ENCODE peak calls at places on chromosomes 6 and 20, in nine cellular contexts. T is hepatic stellate cell; H is Peyer's patch; G is SJSA1; Q is AG08395; M is stimulated activated CD4-positive, alpha-beta T cell treated with anti-CD3 and anti-CD28 coated beads, Interleukin-1b, Interleukin-23, amount 100 ng/mL, for 1 hour; E is NCI-H1105; K is pons; Y is Caki2. R is an unnamed sample.

GRCh38 chr6:75296811-75297779 is 12.5 kb upstream of the TMEM30A start:
- DNase-seq in H (no peak), G (no peak), Q (peak), Y (no peak), E (peak), M (no peak), T (peak), K (peak), R (no peak)

GRCh38 chr6:122779672-122780066 is at the start of gene FABP7:
- DNase-seq in Y (no peak), H (no peak), T (no peak), E (no peak), G (no peak), K (no peak), M (no peak), Q (no peak), R (no peak)

GRCh38 chr20:55200317-55200716 is 724.9 kb downstream of the DOK5 start:
- DNase-seq in M (no peak), E (no peak), H (no peak), G (no peak), Q (no peak), Y (no peak), K (no peak), T (no peak), R (no peak)

GRCh38 chr6:148747145-148747492 is 289 bp downstream of the UST start:
- DNase-seq in M (no peak), Q (peak), K (no peak), H (peak), Y (no peak), T (peak), E (peak), G (peak), R (peak)

GRCh38 chr6:89694428-89694827 is 55.9 kb upstream of the LYRM2 start:
- DNase-seq in E (no peak), Q (no peak), K (no peak), T (no peak), M (no peak), Y (no peak), G (no peak), H (no peak), R (no peak)

GRCh38 chr6:16239090-16239797 is 857 bp downstream of the GMPR start:
- DNase-seq in Q (peak), Y (no peak), H (peak), G (no peak), K (no peak), T (peak), M (no peak), E (no peak), R (no peak)

GRCh38 chr6:91653324-91653723 is 1066.5 kb upstream of the MAP3K7 start:
- DNase-seq in E (no peak), K (no peak), T (no peak), Q (no peak), Y (no peak), H (no peak), M (no peak), G (no peak), R (no peak)

GRCh38 chr20:58154106-58154505 is 74.3 kb downstream of the ANKRD60 start:
- DNase-seq in G (no peak), M (no peak), E (no peak), Y (no peak), K (no peak), T (no peak), H (no peak), Q (no peak), R (no peak)

GRCh38 chr6:54846243-54846856 is at the start of gene FAM83B:
- DNase-seq in M (no peak), K (no peak), Q (no peak), T (no peak), Y (no peak), H (peak), G (no peak), E (peak), R (peak)

GRCh38 chr6:117624869-117625481 is 22.7 kb upstream of the GOPC start:
- DNase-seq in H (no peak), G (no peak), M (no peak), E (peak), Q (no peak), Y (no peak), T (no peak), K (no peak), R (no peak)

GRCh38 chr6:17962436-17963031 is 24.9 kb downstream of the KIF13A start:
- DNase-seq in K (no peak), M (no peak), G (peak), H (peak), T (peak), E (no peak), Y (no peak), Q (peak), R (no peak)

GRCh38 chr20:32582659-32583580 is 2.2 kb downstream of the NOL4L start:
- DNase-seq in Y (no peak), T (no peak), G (no peak), H (peak), E (no peak), K (peak), M (no peak), Q (no peak), R (no peak)

GRCh38 chr20:16481977-16482376 is 91.3 kb downstream of the KIF16B start:
- DNase-seq in K (no peak), H (no peak), G (no peak), E (no peak), Y (no peak), Q (no peak), M (no peak), T (no peak), R (no peak)

GRCh38 chr6:125307150-125307838 is 5.5 kb upstream of the HDDC2 start:
- DNase-seq in Q (no peak), T (no peak), M (no peak), G (no peak), H (peak), Y (peak), K (no peak), E (no peak), R (no peak)

GRCh38 chr6:167974644-167975344 is 22.7 kb upstream of the KIF25 start:
- DNase-seq in E (no peak), Y (no peak), Q (no peak), H (no peak), T (peak), K (no peak), G (no peak), M (no peak), R (no peak)

GRCh38 chr6:125073071-125073470 is 80.5 kb upstream of the TPD52L1 start:
- DNase-seq in Y (no peak), H (no peak), Q (no peak), G (no peak), M (no peak), E (no peak), T (no peak), K (no peak), R (no peak)

GRCh38 chr6:106973841-106974336 is 640 bp downstream of the CD24 start:
- DNase-seq in K (no peak), E (peak), Q (no peak), T (no peak), M (no peak), G (peak), H (peak), Y (peak), R (no peak)